ENCODE peak calls at places on chromosomes 11 and 22, in six cellular contexts. One of them, this sample, is unnamed.

GRCh38 chr11:1148752-1149180 is 9.0 kb upstream of the MUC5AC start:
- DNase-seq in brain microvascular endothelial cell: no peak
- DNase-seq in kidney epithelial cell: no peak
- DNase-seq in CD14-positive monocyte: no peak
- DNase-seq in kidney glomerular epithelial cell: no peak
- DNase-seq in stimulated activated CD8-positive, alpha-beta memory T cell treated with anti-CD3 and anti-CD28 coated beads, Interleukin-7, amount 100 ng/mL, for 24 hours: no peak
- DNase-seq in this sample: no peak

GRCh38 chr11:11263238-11264030 is 89.6 kb downstream of the CSNK2A3 start:
- DNase-seq in brain microvascular endothelial cell: peak; percentile 4
- DNase-seq in kidney epithelial cell: peak; percentile 43
- DNase-seq in CD14-positive monocyte: no peak
- DNase-seq in kidney glomerular epithelial cell: peak; percentile 52
- DNase-seq in stimulated activated CD8-positive, alpha-beta memory T cell treated with anti-CD3 and anti-CD28 coated beads, Interleukin-7, amount 100 ng/mL, for 24 hours: no peak
- DNase-seq in this sample: no peak

GRCh38 chr11:128501576-128502549 is 85.5 kb downstream of the ETS1 start:
- DNase-seq in brain microvascular endothelial cell: peak; percentile 80
- DNase-seq in kidney epithelial cell: no peak
- DNase-seq in CD14-positive monocyte: no peak
- DNase-seq in kidney glomerular epithelial cell: no peak
- DNase-seq in stimulated activated CD8-positive, alpha-beta memory T cell treated with anti-CD3 and anti-CD28 coated beads, Interleukin-7, amount 100 ng/mL, for 24 hours: no peak
- DNase-seq in this sample: no peak

GRCh38 chr22:29300807-29301601 is 5.4 kb upstream of the GAS2L1 start:
- DNase-seq in brain microvascular endothelial cell: no peak
- DNase-seq in kidney epithelial cell: no peak
- DNase-seq in CD14-positive monocyte: no peak
- DNase-seq in kidney glomerular epithelial cell: no peak
- DNase-seq in stimulated activated CD8-positive, alpha-beta memory T cell treated with anti-CD3 and anti-CD28 coated beads, Interleukin-7, amount 100 ng/mL, for 24 hours: no peak
- DNase-seq in this sample: no peak

GRCh38 chr11:46012185-46012584 is 89.7 kb downstream of the LARGE2 start:
- DNase-seq in brain microvascular endothelial cell: no peak
- DNase-seq in kidney epithelial cell: no peak
- DNase-seq in CD14-positive monocyte: no peak
- DNase-seq in kidney glomerular epithelial cell: no peak
- DNase-seq in stimulated activated CD8-positive, alpha-beta memory T cell treated with anti-CD3 and anti-CD28 coated beads, Interleukin-7, amount 100 ng/mL, for 24 hours: no peak
- DNase-seq in this sample: no peak

GRCh38 chr11:107427569-107428180 is 29.9 kb downstream of the CWF19L2 start:
- DNase-seq in brain microvascular endothelial cell: no peak
- DNase-seq in kidney epithelial cell: no peak
- DNase-seq in CD14-positive monocyte: no peak
- DNase-seq in kidney glomerular epithelial cell: no peak
- DNase-seq in stimulated activated CD8-positive, alpha-beta memory T cell treated with anti-CD3 and anti-CD28 coated beads, Interleukin-7, amount 100 ng/mL, for 24 hours: no peak
- DNase-seq in this sample: no peak

GRCh38 chr22:47380692-47381091 is 618.2 kb downstream of the TBC1D22A start:
- DNase-seq in brain microvascular endothelial cell: no peak
- DNase-seq in kidney epithelial cell: no peak
- DNase-seq in CD14-positive monocyte: no peak
- DNase-seq in kidney glomerular epithelial cell: no peak
- DNase-seq in stimulated activated CD8-positive, alpha-beta memory T cell treated with anti-CD3 and anti-CD28 coated beads, Interleukin-7, amount 100 ng/mL, for 24 hours: no peak
- DNase-seq in this sample: no peak

GRCh38 chr11:69361466-69361865 is 67.5 kb downstream of the MYEOV start:
- DNase-seq in brain microvascular endothelial cell: no peak
- DNase-seq in kidney epithelial cell: no peak
- DNase-seq in CD14-positive monocyte: no peak
- DNase-seq in kidney glomerular epithelial cell: no peak
- DNase-seq in stimulated activated CD8-positive, alpha-beta memory T cell treated with anti-CD3 and anti-CD28 coated beads, Interleukin-7, amount 100 ng/mL, for 24 hours: no peak
- DNase-seq in this sample: no peak

GRCh38 chr11:134062255-134063030 is 6.4 kb upstream of the JAM3 start:
- DNase-seq in brain microvascular endothelial cell: no peak
- DNase-seq in kidney epithelial cell: no peak
- DNase-seq in CD14-positive monocyte: no peak
- DNase-seq in kidney glomerular epithelial cell: no peak
- DNase-seq in stimulated activated CD8-positive, alpha-beta memory T cell treated with anti-CD3 and anti-CD28 coated beads, Interleukin-7, amount 100 ng/mL, for 24 hours: no peak
- DNase-seq in this sample: no peak

This sample was measured in stimulated activated effector memory CD8-positive, alpha-beta T cell treated with anti-CD3 and anti-CD28 coated beads, Interleukin-12 subunit alpha, Interleukin-12 subunit beta, amount 100 ng/mL, for 72 hours.